ENCODE peak calls at places on chromosomes 13 and 19, in five cellular contexts. One of them, this sample, is unnamed.

GRCh38 chr13:45717324-45717723 is 15.2 kb downstream of the CBY2 start:
- DNase-seq in CD4-positive, alpha-beta T cell: no peak
- DNase-seq in GM13977: no peak
- DNase-seq in NB4: no peak
- DNase-seq in CD8-positive, alpha-beta T cell: no peak
- DNase-seq in this sample: no peak

GRCh38 chr13:106415971-106416370 is 119.5 kb downstream of the EFNB2 start:
- DNase-seq in CD4-positive, alpha-beta T cell: no peak
- DNase-seq in GM13977: no peak
- DNase-seq in NB4: no peak
- DNase-seq in CD8-positive, alpha-beta T cell: no peak
- DNase-seq in this sample: no peak

GRCh38 chr19:6161271-6161850 is 25.9 kb downstream of the ACSBG2 start:
- DNase-seq in CD4-positive, alpha-beta T cell: peak
- DNase-seq in GM13977: peak
- DNase-seq in NB4: peak
- DNase-seq in CD8-positive, alpha-beta T cell: no peak
- DNase-seq in this sample: no peak

GRCh38 chr13:113722921-113723320 is 36.1 kb upstream of the TMEM255B start:
- DNase-seq in CD4-positive, alpha-beta T cell: no peak
- DNase-seq in GM13977: no peak
- DNase-seq in NB4: no peak
- DNase-seq in CD8-positive, alpha-beta T cell: no peak
- DNase-seq in this sample: no peak

GRCh38 chr19:18294467-18294864 is 13.0 kb upstream of the JUND start:
- DNase-seq in CD4-positive, alpha-beta T cell: peak
- DNase-seq in GM13977: no peak
- DNase-seq in NB4: no peak
- DNase-seq in CD8-positive, alpha-beta T cell: peak
- DNase-seq in this sample: no peak

GRCh38 chr19:31284621-31285020 is 64.6 kb downstream of the TSHZ3 start:
- DNase-seq in CD4-positive, alpha-beta T cell: no peak
- DNase-seq in GM13977: no peak
- DNase-seq in NB4: no peak
- DNase-seq in CD8-positive, alpha-beta T cell: no peak
- DNase-seq in this sample: no peak

GRCh38 chr19:17681505-17682125 is 6.5 kb downstream of the UNC13A start:
- DNase-seq in CD4-positive, alpha-beta T cell: peak
- DNase-seq in GM13977: peak
- DNase-seq in NB4: peak
- DNase-seq in CD8-positive, alpha-beta T cell: no peak
- DNase-seq in this sample: no peak

GRCh38 chr13:100361504-100361903 is 227.1 kb downstream of the GGACT start:
- DNase-seq in CD4-positive, alpha-beta T cell: no peak
- DNase-seq in GM13977: no peak
- DNase-seq in NB4: peak
- DNase-seq in CD8-positive, alpha-beta T cell: no peak
- DNase-seq in this sample: no peak

GRCh38 chr13:28429685-28430290 is 65.1 kb downstream of the FLT1 start:
- DNase-seq in CD4-positive, alpha-beta T cell: no peak
- DNase-seq in GM13977: peak
- DNase-seq in NB4: peak
- DNase-seq in CD8-positive, alpha-beta T cell: no peak
- DNase-seq in this sample: no peak

GRCh38 chr13:58960909-58961308 is 1202.8 kb downstream of the DIAPH3 start:
- DNase-seq in CD4-positive, alpha-beta T cell: no peak
- DNase-seq in GM13977: peak
- DNase-seq in NB4: peak
- DNase-seq in CD8-positive, alpha-beta T cell: no peak
- DNase-seq in this sample: no peak

GRCh38 chr19:31266196-31266595 is 83.0 kb downstream of the TSHZ3 start:
- DNase-seq in CD4-positive, alpha-beta T cell: no peak
- DNase-seq in GM13977: no peak
- DNase-seq in NB4: no peak
- DNase-seq in CD8-positive, alpha-beta T cell: no peak
- DNase-seq in this sample: no peak

GRCh38 chr19:11578342-11579142 is 1.1 kb upstream of the ACP5 start:
- DNase-seq in CD4-positive, alpha-beta T cell: peak
- DNase-seq in GM13977: peak
- DNase-seq in NB4: peak
- DNase-seq in CD8-positive, alpha-beta T cell: no peak
- DNase-seq in this sample: peak

GRCh38 chr13:46595136-46595917 is 42.4 kb downstream of the LRCH1 start:
- DNase-seq in CD4-positive, alpha-beta T cell: no peak
- DNase-seq in GM13977: no peak
- DNase-seq in NB4: peak
- DNase-seq in CD8-positive, alpha-beta T cell: no peak
- DNase-seq in this sample: no peak

GRCh38 chr19:15506074-15506565 is 2.2 kb upstream of the CYP4F22 start:
- DNase-seq in CD4-positive, alpha-beta T cell: no peak
- DNase-seq in GM13977: no peak
- DNase-seq in NB4: no peak
- DNase-seq in CD8-positive, alpha-beta T cell: no peak
- DNase-seq in this sample: no peak

GRCh38 chr13:38264363-38265134 is 85.1 kb upstream of the UFM1 start:
- DNase-seq in CD4-positive, alpha-beta T cell: no peak
- DNase-seq in GM13977: no peak
- DNase-seq in NB4: no peak
- DNase-seq in CD8-positive, alpha-beta T cell: no peak
- DNase-seq in this sample: no peak

GRCh38 chr13:30526612-30527217 is 61.0 kb upstream of the HMGB1 start:
- DNase-seq in CD4-positive, alpha-beta T cell: no peak
- DNase-seq in GM13977: no peak
- DNase-seq in NB4: no peak
- DNase-seq in CD8-positive, alpha-beta T cell: no peak
- DNase-seq in this sample: no peak

GRCh38 chr19:16611121-16611520 is 16.9 kb downstream of the MED26 start:
- DNase-seq in CD4-positive, alpha-beta T cell: no peak
- DNase-seq in GM13977: no peak
- DNase-seq in NB4: no peak
- DNase-seq in CD8-positive, alpha-beta T cell: no peak
- DNase-seq in this sample: no peak

GRCh38 chr13:32432856-32433255 is 4.9 kb upstream of the N4BP2L1 start:
- DNase-seq in CD4-positive, alpha-beta T cell: no peak
- DNase-seq in GM13977: no peak
- DNase-seq in NB4: no peak
- DNase-seq in CD8-positive, alpha-beta T cell: no peak
- DNase-seq in this sample: peak

GRCh38 chr19:15161028-15161984 is 39.5 kb downstream of the NOTCH3 start:
- DNase-seq in CD4-positive, alpha-beta T cell: no peak
- DNase-seq in GM13977: peak
- DNase-seq in NB4: peak
- DNase-seq in CD8-positive, alpha-beta T cell: no peak
- DNase-seq in this sample: no peak

GRCh38 chr19:15448778-15449619 is 757 bp downstream of the WIZ start:
- DNase-seq in CD4-positive, alpha-beta T cell: no peak
- DNase-seq in GM13977: peak
- DNase-seq in NB4: peak
- DNase-seq in CD8-positive, alpha-beta T cell: no peak
- DNase-seq in this sample: no peak

GRCh38 chr13:97224544-97225324 is 2.6 kb downstream of the MBNL2 start:
- DNase-seq in CD4-positive, alpha-beta T cell: no peak
- DNase-seq in GM13977: peak
- DNase-seq in NB4: no peak
- DNase-seq in CD8-positive, alpha-beta T cell: no peak
- DNase-seq in this sample: peak

GRCh38 chr19:4081441-4082129 is 14.9 kb upstream of the ZBTB7A start:
- DNase-seq in CD4-positive, alpha-beta T cell: no peak
- DNase-seq in GM13977: no peak
- DNase-seq in NB4: no peak
- DNase-seq in CD8-positive, alpha-beta T cell: no peak
- DNase-seq in this sample: no peak

GRCh38 chr13:106246817-106247216 is 288.6 kb downstream of the EFNB2 start:
- DNase-seq in CD4-positive, alpha-beta T cell: no peak
- DNase-seq in GM13977: no peak
- DNase-seq in NB4: no peak
- DNase-seq in CD8-positive, alpha-beta T cell: no peak
- DNase-seq in this sample: no peak

DNA sequence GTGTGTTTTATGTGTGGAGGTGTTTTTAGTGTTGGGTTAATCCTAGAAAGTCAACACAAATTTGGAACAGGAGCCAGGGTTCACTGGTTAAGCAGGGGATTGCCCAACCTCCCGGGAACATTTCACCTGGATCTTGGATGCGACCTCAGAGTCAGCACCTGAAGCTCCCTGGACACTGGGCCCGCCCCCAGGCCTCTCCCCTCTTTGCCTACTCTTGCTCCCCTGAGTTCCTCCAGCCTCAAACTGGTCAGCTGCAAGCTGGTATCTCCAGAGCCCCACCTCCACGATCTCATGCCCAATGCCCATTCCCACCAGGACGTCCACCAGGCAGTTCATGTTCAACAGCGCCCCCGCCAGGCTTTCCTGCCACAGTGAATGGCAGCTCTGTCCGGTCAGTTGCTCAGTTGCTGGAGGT is 9.7 kb downstream of the HSD17B14 start:
- DNase-seq in CD4-positive, alpha-beta T cell: no peak
- DNase-seq in GM13977: no peak
- DNase-seq in NB4: no peak
- DNase-seq in CD8-positive, alpha-beta T cell: no peak
- DNase-seq in this sample: no peak
- TF ChIP-seq CTCF in CD4-positive, alpha-beta T cell: no peak
- TF ChIP-seq CTCF in GM13977: no peak
- TF ChIP-seq CTCF in NB4: no peak
- TF ChIP-seq CTCF in CD8-positive, alpha-beta T cell: no peak
- TF ChIP-seq CTCF in this sample: no peak

GRCh38 chr19:10115392-10116084 is 4.0 kb downstream of the P2RY11 start:
- DNase-seq in CD4-positive, alpha-beta T cell: no peak
- DNase-seq in GM13977: no peak
- DNase-seq in NB4: no peak
- DNase-seq in CD8-positive, alpha-beta T cell: no peak
- DNase-seq in this sample: no peak

GRCh38 chr19:10113592-10113963 is 2.1 kb downstream of the P2RY11 start:
- DNase-seq in CD4-positive, alpha-beta T cell: no peak
- DNase-seq in GM13977: no peak
- DNase-seq in NB4: no peak
- DNase-seq in CD8-positive, alpha-beta T cell: no peak
- DNase-seq in this sample: no peak

GRCh38 chr19:10112895-10113591 is 1.6 kb downstream of the P2RY11 start:
- DNase-seq in CD4-positive, alpha-beta T cell: peak
- DNase-seq in GM13977: peak
- DNase-seq in NB4: peak
- DNase-seq in CD8-positive, alpha-beta T cell: peak
- DNase-seq in this sample: no peak

GRCh38 chr19:10114651-10115391 is 3.3 kb downstream of the P2RY11 start:
- DNase-seq in CD4-positive, alpha-beta T cell: no peak
- DNase-seq in GM13977: no peak
- DNase-seq in NB4: peak
- DNase-seq in CD8-positive, alpha-beta T cell: no peak
- DNase-seq in this sample: no peak

GRCh38 chr19:10113964-10114650 is 2.6 kb downstream of the P2RY11 start:
- DNase-seq in CD4-positive, alpha-beta T cell: no peak
- DNase-seq in GM13977: no peak
- DNase-seq in NB4: peak
- DNase-seq in CD8-positive, alpha-beta T cell: no peak
- DNase-seq in this sample: no peak
- TF ChIP-seq CTCF in CD4-positive, alpha-beta T cell: no peak
- TF ChIP-seq CTCF in GM13977: no peak
- TF ChIP-seq CTCF in NB4: no peak
- TF ChIP-seq CTCF in CD8-positive, alpha-beta T cell: no peak
- TF ChIP-seq CTCF in this sample: no peak

GRCh38 chr19:58182577-58182988 is 278 bp upstream of the ZNF274 start:
- DNase-seq in CD4-positive, alpha-beta T cell: no peak
- DNase-seq in GM13977: peak
- DNase-seq in NB4: peak
- DNase-seq in CD8-positive, alpha-beta T cell: no peak
- DNase-seq in this sample: no peak

GRCh38 chr19:58181902-58182576 is 822 bp upstream of the ZNF274 start:
- DNase-seq in CD4-positive, alpha-beta T cell: peak
- DNase-seq in GM13977: no peak
- DNase-seq in NB4: peak
- DNase-seq in CD8-positive, alpha-beta T cell: peak
- DNase-seq in this sample: peak

GRCh38 chr19:58183822-58184215 is 958 bp downstream of the ZNF274 start:
- DNase-seq in CD4-positive, alpha-beta T cell: no peak
- DNase-seq in GM13977: no peak
- DNase-seq in NB4: no peak
- DNase-seq in CD8-positive, alpha-beta T cell: peak
- DNase-seq in this sample: no peak

DNA sequence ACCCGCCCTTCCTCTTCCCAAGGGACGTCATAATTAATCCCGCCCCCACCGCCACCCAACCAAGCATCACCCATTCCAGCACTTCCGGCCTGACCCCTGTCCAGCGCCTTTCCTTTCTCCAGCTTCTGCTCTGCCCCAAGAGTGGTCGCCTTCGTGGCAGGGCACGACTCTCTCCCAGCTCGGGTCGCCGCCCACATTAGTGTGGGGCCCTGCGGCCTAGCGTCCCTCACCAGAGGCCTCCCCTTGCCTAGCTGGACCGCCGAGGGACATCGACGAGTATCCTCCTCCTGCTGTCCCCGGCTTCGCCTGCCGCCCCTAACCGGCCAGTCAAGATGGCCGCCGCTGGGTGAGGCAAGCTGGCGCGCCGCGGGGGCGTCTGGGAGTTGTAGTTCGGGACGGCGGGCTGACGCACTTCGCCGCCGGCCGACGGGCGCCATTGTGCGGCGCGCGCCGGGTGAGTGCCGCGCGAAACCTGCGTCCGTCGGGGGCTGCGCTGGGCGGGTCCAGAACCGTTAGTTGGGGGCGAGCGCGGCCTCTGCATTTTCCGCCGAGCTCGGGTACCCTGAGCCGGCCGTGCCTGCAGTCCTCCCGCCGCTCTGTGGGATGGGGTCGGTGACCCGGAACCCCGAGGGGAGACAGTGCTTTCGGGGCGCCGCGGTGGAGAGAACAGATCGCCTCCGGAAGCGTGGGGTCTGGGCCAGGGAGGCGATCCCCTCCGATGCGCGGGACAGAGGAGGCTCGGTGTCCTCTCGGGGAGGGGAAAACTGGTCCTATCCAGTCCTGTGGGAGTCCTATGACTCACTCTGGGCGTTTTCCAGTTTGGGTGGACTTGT is at the start of gene ZNF274:
- DNase-seq in CD4-positive, alpha-beta T cell: peak
- DNase-seq in GM13977: peak
- DNase-seq in NB4: peak
- DNase-seq in CD8-positive, alpha-beta T cell: peak
- DNase-seq in this sample: peak
- TF ChIP-seq CTCF in CD4-positive, alpha-beta T cell: no peak
- TF ChIP-seq CTCF in GM13977: no peak
- TF ChIP-seq CTCF in NB4: no peak
- TF ChIP-seq CTCF in CD8-positive, alpha-beta T cell: no peak
- TF ChIP-seq CTCF in this sample: peak

DNA sequence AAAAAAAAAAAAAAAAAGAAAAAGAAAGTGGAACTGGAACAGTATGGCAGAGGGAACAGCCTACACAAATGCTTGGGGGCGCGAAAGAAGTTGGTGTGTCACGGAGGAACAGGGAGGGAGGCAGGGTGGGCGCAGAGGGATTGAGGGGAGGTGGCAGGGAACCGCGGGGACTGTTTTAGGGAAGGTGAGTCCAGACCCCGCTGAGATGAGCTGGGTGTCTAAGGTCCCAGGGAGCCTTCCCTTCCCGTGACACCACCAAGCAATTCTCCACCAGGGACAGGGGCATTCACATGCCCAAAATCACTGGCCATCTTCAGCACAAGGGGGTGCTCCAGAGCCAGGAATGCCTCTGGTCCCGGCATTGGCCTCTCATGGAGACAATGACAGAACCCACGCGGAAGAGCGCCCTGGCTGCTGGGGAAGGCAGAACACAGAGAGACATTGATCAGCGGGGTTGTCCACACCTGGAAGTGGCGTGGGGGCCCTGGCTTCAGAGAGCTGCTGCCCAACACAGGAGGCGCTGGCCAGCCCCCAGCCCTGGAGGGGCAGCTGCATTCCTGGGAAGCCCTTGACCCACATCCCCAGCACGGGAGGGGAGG is 6.9 kb downstream of the PEAK3 start:
- DNase-seq in CD4-positive, alpha-beta T cell: no peak
- DNase-seq in GM13977: peak
- DNase-seq in NB4: peak
- DNase-seq in CD8-positive, alpha-beta T cell: no peak
- DNase-seq in this sample: no peak
- TF ChIP-seq CTCF in CD4-positive, alpha-beta T cell: peak
- TF ChIP-seq CTCF in GM13977: peak
- TF ChIP-seq CTCF in NB4: peak
- TF ChIP-seq CTCF in CD8-positive, alpha-beta T cell: no peak
- TF ChIP-seq CTCF in this sample: peak

This sample was measured in breast epithelium.